ENCODE peak calls at places on chromosomes 12 and 14, in six cellular contexts. One of them, this sample, is unnamed.
A peak's percentile ranks its signal among the peaks of the same experiment; 100 is the strongest.

GRCh38 chr14:99573000-99573330 is 31.0 kb downstream of the CCDC85C start:
- DNase-seq in RWPE1: no peak
- DNase-seq in cardiac muscle cell: no peak
- DNase-seq in ovary: no peak
- DNase-seq in HCT116: no peak
- DNase-seq in fibroblast of lung: no peak
- DNase-seq in this sample: no peak

GRCh38 chr14:62443796-62444195 is 601.5 kb downstream of the KCNH5 start:
- DNase-seq in ovary: no peak
- DNase-seq in fibroblast of lung: peak; percentile 97
- DNase-seq in RWPE1: peak; percentile 53
- DNase-seq in cardiac muscle cell: peak; percentile 13
- DNase-seq in HCT116: no peak
- DNase-seq in this sample: no peak

GRCh38 chr12:106871477-106871876 is 84.2 kb upstream of the TMEM263 start:
- DNase-seq in cardiac muscle cell: peak; percentile 17
- DNase-seq in HCT116: no peak
- DNase-seq in RWPE1: peak; percentile 14
- DNase-seq in ovary: no peak
- DNase-seq in fibroblast of lung: peak; percentile 50
- DNase-seq in this sample: no peak

GRCh38 chr12:115323223-115323905 is 639.4 kb upstream of the TBX3 start:
- DNase-seq in fibroblast of lung: peak; percentile 65
- DNase-seq in RWPE1: peak; percentile 75
- DNase-seq in ovary: no peak
- DNase-seq in HCT116: no peak
- DNase-seq in cardiac muscle cell: peak; percentile 18
- DNase-seq in this sample: no peak

GRCh38 chr12:3720772-3721171 is 32.1 kb downstream of the CRACR2A start:
- DNase-seq in HCT116: no peak
- DNase-seq in cardiac muscle cell: no peak
- DNase-seq in ovary: no peak
- DNase-seq in fibroblast of lung: no peak
- DNase-seq in RWPE1: no peak
- DNase-seq in this sample: no peak

GRCh38 chr12:3803865-3804472 is 51.1 kb upstream of the CRACR2A start:
- DNase-seq in HCT116: peak; percentile 64
- DNase-seq in cardiac muscle cell: peak; percentile 78
- DNase-seq in fibroblast of lung: peak; percentile 55
- DNase-seq in ovary: peak; percentile 70
- DNase-seq in RWPE1: peak; percentile 30
- DNase-seq in this sample: peak; percentile 74

GRCh38 chr12:2215709-2216560 is 163.1 kb downstream of the CACNA1C start:
- DNase-seq in HCT116: no peak
- DNase-seq in fibroblast of lung: peak; percentile 89
- DNase-seq in ovary: no peak
- DNase-seq in cardiac muscle cell: peak; percentile 64
- DNase-seq in RWPE1: no peak
- DNase-seq in this sample: no peak

GRCh38 chr12:15731940-15732339 is 57.2 kb downstream of the EPS8 start:
- DNase-seq in HCT116: no peak
- DNase-seq in cardiac muscle cell: no peak
- DNase-seq in RWPE1: no peak
- DNase-seq in ovary: no peak
- DNase-seq in fibroblast of lung: no peak
- DNase-seq in this sample: no peak

GRCh38 chr12:112029326-112029725 is 16.1 kb downstream of the ERP29 start:
- DNase-seq in ovary: no peak
- DNase-seq in fibroblast of lung: no peak
- DNase-seq in HCT116: no peak
- DNase-seq in RWPE1: no peak
- DNase-seq in cardiac muscle cell: no peak
- DNase-seq in this sample: no peak

GRCh38 chr12:43282106-43282505 is 269.9 kb downstream of the ADAMTS20 start:
- DNase-seq in ovary: no peak
- DNase-seq in fibroblast of lung: peak; percentile 52
- DNase-seq in RWPE1: peak; percentile 30
- DNase-seq in HCT116: peak; percentile 16
- DNase-seq in cardiac muscle cell: peak; percentile 73
- DNase-seq in this sample: no peak

GRCh38 chr12:46400406-46400805 is 27.8 kb upstream of the SLC38A2 start:
- DNase-seq in fibroblast of lung: peak; percentile 84
- DNase-seq in cardiac muscle cell: no peak
- DNase-seq in ovary: no peak
- DNase-seq in RWPE1: no peak
- DNase-seq in HCT116: no peak
- DNase-seq in this sample: no peak

GRCh38 chr12:112977139-112977538 is 1.2 kb upstream of the OAS2 start:
- DNase-seq in fibroblast of lung: no peak
- DNase-seq in cardiac muscle cell: no peak
- DNase-seq in HCT116: no peak
- DNase-seq in RWPE1: no peak
- DNase-seq in ovary: no peak
- DNase-seq in this sample: no peak

GRCh38 chr12:120775862-120776552 is 50.4 kb downstream of the ACADS start:
- DNase-seq in RWPE1: no peak
- DNase-seq in HCT116: no peak
- DNase-seq in cardiac muscle cell: peak; percentile 57
- DNase-seq in fibroblast of lung: no peak
- DNase-seq in ovary: no peak
- DNase-seq in this sample: no peak
- TF ChIP-seq CTCF in RWPE1: no peak
- TF ChIP-seq CTCF in HCT116: no peak
- TF ChIP-seq CTCF in cardiac muscle cell: peak; percentile 17
- TF ChIP-seq CTCF in fibroblast of lung: no peak
- TF ChIP-seq CTCF in ovary: no peak
- TF ChIP-seq CTCF in this sample: peak; percentile 56

DNA sequence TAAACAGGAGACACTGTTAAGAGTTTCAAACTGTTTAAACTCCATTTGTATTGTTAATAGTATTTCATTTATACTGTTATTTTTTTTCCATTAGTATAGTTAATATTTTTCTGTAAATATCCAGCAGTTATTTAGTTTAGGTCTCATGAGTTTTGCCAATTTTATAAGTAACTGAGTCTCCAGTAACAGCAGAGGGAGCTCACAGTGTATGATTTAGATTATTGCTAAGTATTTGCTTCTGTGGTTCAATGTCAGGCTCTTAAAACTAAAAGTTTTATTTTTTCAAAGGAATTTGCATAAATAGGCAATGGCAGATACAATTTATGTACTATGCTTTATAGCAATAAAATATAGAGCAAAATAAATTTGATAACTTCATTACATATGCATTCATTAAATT is 209.7 kb downstream of the ATXN7L3B start:
- DNase-seq in cardiac muscle cell: no peak
- DNase-seq in fibroblast of lung: peak; percentile 35
- DNase-seq in RWPE1: no peak
- DNase-seq in ovary: no peak
- DNase-seq in HCT116: peak; percentile 21
- DNase-seq in this sample: no peak
- TF ChIP-seq CTCF in cardiac muscle cell: no peak
- TF ChIP-seq CTCF in fibroblast of lung: peak; percentile 3
- TF ChIP-seq CTCF in RWPE1: no peak
- TF ChIP-seq CTCF in ovary: no peak
- TF ChIP-seq CTCF in HCT116: peak; percentile 33
- TF ChIP-seq CTCF in this sample: no peak

DNA sequence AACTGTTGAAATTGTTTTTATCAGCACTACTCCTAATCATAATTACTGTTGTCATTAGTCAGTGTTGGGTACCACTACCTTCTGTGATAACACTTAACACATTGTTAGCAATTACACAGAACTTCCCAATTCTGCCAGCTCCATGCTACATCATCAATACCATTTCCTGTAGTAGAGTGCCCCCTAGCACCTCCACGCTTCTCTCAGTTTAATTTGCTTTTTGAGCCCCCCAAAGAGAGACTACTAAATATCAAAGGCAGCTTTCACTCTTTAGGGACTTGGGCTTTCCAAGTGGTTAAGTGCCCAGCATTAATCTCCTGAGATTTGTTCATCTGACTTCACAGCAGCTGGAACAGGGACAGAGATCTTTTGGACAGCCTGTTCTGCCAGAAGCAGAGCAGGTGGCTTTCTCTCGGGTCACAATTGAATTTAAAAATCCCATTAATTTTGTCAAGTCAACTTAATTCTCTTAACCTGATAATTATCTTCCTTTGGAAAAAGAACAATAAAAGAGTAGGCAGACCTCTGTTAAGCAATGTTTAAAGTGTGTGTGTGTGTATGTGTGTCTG is 954.9 kb downstream of the DIO2 start:
- DNase-seq in cardiac muscle cell: no peak
- DNase-seq in fibroblast of lung: no peak
- DNase-seq in ovary: no peak
- DNase-seq in RWPE1: no peak
- DNase-seq in HCT116: no peak
- DNase-seq in this sample: no peak
- TF ChIP-seq CTCF in cardiac muscle cell: no peak
- TF ChIP-seq CTCF in fibroblast of lung: no peak
- TF ChIP-seq CTCF in ovary: no peak
- TF ChIP-seq CTCF in RWPE1: no peak
- TF ChIP-seq CTCF in HCT116: no peak
- TF ChIP-seq CTCF in this sample: no peak

DNA sequence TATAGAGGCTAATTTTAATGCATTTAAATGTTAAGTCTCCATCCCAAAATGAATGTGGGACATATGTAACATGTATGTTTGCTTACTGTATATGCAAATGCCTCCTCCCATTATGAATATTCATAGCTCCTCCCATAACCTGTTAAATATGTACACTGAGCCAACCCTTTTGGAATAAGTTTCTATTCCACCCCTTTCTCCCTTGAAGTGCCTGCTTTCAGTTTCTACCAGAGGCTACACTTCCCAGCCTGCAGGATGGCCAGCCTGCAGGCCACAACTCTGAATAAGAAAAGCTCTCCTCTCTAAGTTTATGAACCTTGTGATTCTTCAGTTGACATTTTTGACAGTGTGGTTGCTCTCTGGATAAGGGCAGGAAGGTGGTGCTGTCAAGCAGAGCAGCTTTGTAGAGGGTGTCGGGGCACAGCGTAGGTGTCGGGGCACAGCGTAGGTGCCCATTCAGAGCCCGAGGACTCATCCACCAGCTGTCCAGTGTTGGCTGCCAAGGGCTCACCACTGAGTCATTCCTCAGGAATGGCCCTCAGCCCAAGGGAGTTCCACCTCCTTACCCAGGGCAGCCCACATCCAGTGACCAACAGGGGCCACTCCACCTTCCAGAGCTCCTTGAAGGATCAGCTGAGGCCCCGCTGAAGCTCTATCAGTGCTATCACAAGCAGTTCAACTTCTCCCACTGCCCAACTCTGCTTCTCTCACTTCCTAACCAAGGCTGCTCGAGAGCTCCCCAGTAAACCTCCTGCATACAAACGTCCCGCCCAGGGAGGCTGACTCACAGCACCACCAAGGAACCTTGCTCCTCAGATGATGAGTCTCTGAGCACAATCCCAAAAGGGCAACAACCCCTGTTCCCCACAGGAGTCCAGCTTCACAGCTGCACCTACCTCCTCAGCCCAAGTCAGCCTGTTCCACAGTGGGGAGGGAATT is 31.4 kb downstream of the VWF start:
- DNase-seq in ovary: no peak
- DNase-seq in cardiac muscle cell: peak; percentile 84
- DNase-seq in HCT116: peak; percentile 82
- DNase-seq in RWPE1: peak; percentile 85
- DNase-seq in fibroblast of lung: peak; percentile 93
- DNase-seq in this sample: no peak
- TF ChIP-seq CTCF in ovary: no peak
- TF ChIP-seq CTCF in cardiac muscle cell: no peak
- TF ChIP-seq CTCF in HCT116: no peak
- TF ChIP-seq CTCF in RWPE1: no peak
- TF ChIP-seq CTCF in fibroblast of lung: peak; percentile 5
- TF ChIP-seq CTCF in this sample: no peak

GRCh38 chr12:61487728-61488127 is 772.5 kb upstream of the USP15 start:
- DNase-seq in ovary: no peak
- DNase-seq in cardiac muscle cell: no peak
- DNase-seq in HCT116: no peak
- DNase-seq in RWPE1: no peak
- DNase-seq in fibroblast of lung: no peak
- DNase-seq in this sample: no peak
- TF ChIP-seq CTCF in ovary: no peak
- TF ChIP-seq CTCF in cardiac muscle cell: no peak
- TF ChIP-seq CTCF in HCT116: no peak
- TF ChIP-seq CTCF in RWPE1: no peak
- TF ChIP-seq CTCF in fibroblast of lung: no peak
- TF ChIP-seq CTCF in this sample: no peak

GRCh38 chr14:53956427-53957201 is at the start of gene BMP4:
- DNase-seq in fibroblast of lung: peak; percentile 65
- DNase-seq in RWPE1: no peak
- DNase-seq in cardiac muscle cell: peak; percentile 64
- DNase-seq in ovary: peak; percentile 92
- DNase-seq in HCT116: peak; percentile 82
- DNase-seq in this sample: peak; percentile 73
- TF ChIP-seq CTCF in fibroblast of lung: peak; percentile 1
- TF ChIP-seq CTCF in RWPE1: no peak
- TF ChIP-seq CTCF in cardiac muscle cell: no peak
- TF ChIP-seq CTCF in ovary: no peak
- TF ChIP-seq CTCF in HCT116: no peak
- TF ChIP-seq CTCF in this sample: no peak

GRCh38 chr14:106185837-106186233 is 659.5 kb downstream of the TMEM121 start:
- DNase-seq in cardiac muscle cell: no peak
- DNase-seq in HCT116: no peak
- DNase-seq in RWPE1: no peak
- DNase-seq in ovary: no peak
- DNase-seq in fibroblast of lung: no peak
- DNase-seq in this sample: no peak
- TF ChIP-seq CTCF in cardiac muscle cell: no peak
- TF ChIP-seq CTCF in HCT116: no peak
- TF ChIP-seq CTCF in RWPE1: no peak
- TF ChIP-seq CTCF in ovary: no peak
- TF ChIP-seq CTCF in fibroblast of lung: no peak
- TF ChIP-seq CTCF in this sample: no peak

DNA sequence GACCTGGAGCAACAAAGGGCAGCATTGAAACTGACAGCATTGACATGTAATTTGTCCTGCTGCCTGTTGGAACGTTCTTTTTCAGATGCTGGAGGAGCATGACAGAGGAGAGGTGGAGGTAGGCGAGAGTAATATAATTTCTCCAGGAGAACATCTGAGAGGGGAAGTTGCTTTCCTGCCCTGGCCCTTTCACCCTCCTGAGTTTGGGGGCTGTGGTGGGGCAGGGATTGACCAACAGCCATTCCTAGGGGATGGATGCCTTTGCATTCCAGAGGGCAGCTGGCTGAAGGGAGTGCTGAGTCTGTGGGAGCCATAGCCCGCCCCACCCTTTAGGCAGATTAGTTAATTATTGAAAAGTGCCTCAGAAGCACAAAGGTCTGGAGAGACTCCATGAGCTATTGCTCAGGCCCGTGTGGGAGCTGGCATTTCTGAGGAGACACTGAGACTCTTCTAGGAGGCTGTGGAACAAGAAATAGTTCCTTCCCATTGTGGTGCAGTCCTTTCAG is 73.5 kb downstream of the ARF6 start:
- DNase-seq in HCT116: no peak
- DNase-seq in ovary: no peak
- DNase-seq in RWPE1: no peak
- DNase-seq in fibroblast of lung: peak; percentile 42
- DNase-seq in cardiac muscle cell: peak; percentile 47
- DNase-seq in this sample: no peak
- TF ChIP-seq CTCF in HCT116: no peak
- TF ChIP-seq CTCF in ovary: no peak
- TF ChIP-seq CTCF in RWPE1: no peak
- TF ChIP-seq CTCF in fibroblast of lung: no peak
- TF ChIP-seq CTCF in cardiac muscle cell: no peak
- TF ChIP-seq CTCF in this sample: no peak

GRCh38 chr12:9619411-9620179 is 11.9 kb upstream of the KLRB1 start:
- DNase-seq in HCT116: no peak
- DNase-seq in RWPE1: no peak
- DNase-seq in ovary: no peak
- DNase-seq in fibroblast of lung: no peak
- DNase-seq in cardiac muscle cell: no peak
- DNase-seq in this sample: no peak
- TF ChIP-seq CTCF in HCT116: no peak
- TF ChIP-seq CTCF in RWPE1: no peak
- TF ChIP-seq CTCF in ovary: no peak
- TF ChIP-seq CTCF in fibroblast of lung: no peak
- TF ChIP-seq CTCF in cardiac muscle cell: no peak
- TF ChIP-seq CTCF in this sample: no peak

This sample was measured in glutamatergic neuron.